ENCODE peak calls at places on chromosomes 6 and 20, in four cellular contexts. H is IMR-90, T is GM20000, G is progenitor cell of endocrine pancreas. O is an unnamed sample.

GRCh38 chr6:138250513-138251247 is 32.4 kb upstream of the PBOV1 start:
- DNase-seq in G (no peak), H (peak; percentile 5), T (no peak), O (no peak)

GRCh38 chr20:23596856-23597255 is 8.9 kb downstream of the CST9 start:
- DNase-seq in H (no peak), T (no peak), G (no peak), O (no peak)

GRCh38 chr20:47419953-47420352 is 63.5 kb upstream of the ZMYND8 start:
- DNase-seq in T (no peak), H (no peak), G (no peak), O (no peak)

GRCh38 chr20:59813126-59813947 is 120.1 kb downstream of the SYCP2 start:
- DNase-seq in H (no peak), T (no peak), G (no peak), O (no peak)

GRCh38 chr20:18702736-18703135 is 110.8 kb upstream of the SCP2D1 start:
- DNase-seq in G (no peak), H (no peak), T (no peak), O (no peak)

GRCh38 chr20:62743777-62744317 is 35.2 kb downstream of the NTSR1 start:
- DNase-seq in G (no peak), T (no peak), H (no peak), O (no peak)

GRCh38 chr6:159043236-159043635 is 1.6 kb downstream of the TAGAP start:
- DNase-seq in T (no peak), H (no peak), G (no peak), O (no peak)

GRCh38 chr6:37514840-37515239 is 15.1 kb upstream of the CCDC167 start:
- DNase-seq in G (no peak), H (no peak), T (no peak), O (no peak)

GRCh38 chr6:155414049-155414448 is 41.6 kb downstream of the NOX3 start:
- DNase-seq in T (no peak), H (no peak), G (no peak), O (no peak)

GRCh38 chr6:111418971-111419693 is 63.9 kb downstream of the REV3L start:
- DNase-seq in G (no peak), T (no peak), H (peak; percentile 80), O (no peak)

GRCh38 chr6:10331336-10331735 is 83.5 kb downstream of the TFAP2A start:
- DNase-seq in G (no peak), H (no peak), T (no peak), O (no peak)

GRCh38 chr20:23061713-23062561 is 12.5 kb upstream of the THBD start:
- DNase-seq in H (peak; percentile 57), G (no peak), T (no peak), O (no peak)

GRCh38 chr6:25010166-25010565 is 74.4 kb upstream of the RIPOR2 start:
- DNase-seq in T (no peak), G (no peak), H (no peak), O (no peak)

GRCh38 chr6:43963203-43963602 is 164.0 kb downstream of the MRPL14 start:
- DNase-seq in H (no peak), T (no peak), G (no peak), O (no peak)

GRCh38 chr6:3546121-3546520 is 89.3 kb upstream of the SLC22A23 start:
- DNase-seq in G (no peak), H (no peak), T (no peak), O (no peak)

GRCh38 chr6:69096681-69097080 is 461.6 kb downstream of the ADGRB3 start:
- DNase-seq in T (no peak), G (no peak), H (no peak), O (no peak)

GRCh38 chr6:116385462-116385807 is 14.7 kb downstream of the DSE start:
- DNase-seq in G (no peak), H (peak; percentile 82), T (no peak), O (no peak)

GRCh38 chr6:139742671-139743070 is 368.2 kb upstream of the CITED2 start:
- DNase-seq in G (no peak), T (no peak), H (no peak), O (no peak)

GRCh38 chr20:44589522-44589921 is 7.1 kb downstream of the PKIG start:
- DNase-seq in H (no peak), G (no peak), T (no peak), O (no peak)

DNA sequence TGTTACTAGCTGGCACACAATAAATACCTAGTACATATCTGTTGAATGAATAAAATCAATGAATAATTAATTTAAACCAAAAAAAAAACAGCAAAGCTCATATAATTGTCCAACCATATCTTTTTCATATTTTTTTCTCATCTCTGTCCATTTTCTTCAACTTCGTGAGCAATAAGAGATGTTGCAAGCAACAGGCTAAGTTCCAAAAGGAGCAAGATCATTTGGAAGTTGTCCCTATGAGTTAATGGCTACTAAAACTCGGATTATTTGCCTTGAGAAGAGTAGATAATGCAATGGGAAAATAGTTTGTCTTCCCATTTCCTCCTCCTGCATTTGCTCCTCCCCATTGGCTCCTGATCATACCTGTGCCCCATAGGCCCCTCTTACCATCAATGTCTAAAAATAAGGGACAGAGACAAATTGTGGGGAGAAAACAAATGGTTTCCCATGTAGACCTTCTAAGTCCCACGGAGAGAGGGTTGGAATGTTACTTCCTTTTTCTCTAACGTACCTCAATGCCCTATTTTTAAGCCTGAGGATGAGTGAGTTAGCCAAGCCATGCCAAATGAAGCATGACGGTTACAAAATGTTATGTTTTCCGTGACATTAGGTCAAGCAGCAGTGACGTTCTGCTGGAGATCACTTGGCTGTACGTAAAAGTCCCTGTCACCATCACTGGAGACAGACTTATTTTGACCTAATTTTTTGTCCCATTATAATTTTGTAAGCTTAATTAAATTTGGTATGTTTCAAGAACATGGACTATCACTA is 217.3 kb upstream of the PREP start:
- DNase-seq in T (no peak), G (no peak), H (no peak), O (no peak)
- TF ChIP-seq CTCF in T (no peak), G (no peak), H (no peak), O (no peak)

GRCh38 chr20:43389231-43389630 is 68.5 kb upstream of the SRSF6 start:
- DNase-seq in H (no peak), T (no peak), G (no peak), O (no peak)
- TF ChIP-seq CTCF in H (no peak), T (no peak), G (no peak), O (no peak)

DNA sequence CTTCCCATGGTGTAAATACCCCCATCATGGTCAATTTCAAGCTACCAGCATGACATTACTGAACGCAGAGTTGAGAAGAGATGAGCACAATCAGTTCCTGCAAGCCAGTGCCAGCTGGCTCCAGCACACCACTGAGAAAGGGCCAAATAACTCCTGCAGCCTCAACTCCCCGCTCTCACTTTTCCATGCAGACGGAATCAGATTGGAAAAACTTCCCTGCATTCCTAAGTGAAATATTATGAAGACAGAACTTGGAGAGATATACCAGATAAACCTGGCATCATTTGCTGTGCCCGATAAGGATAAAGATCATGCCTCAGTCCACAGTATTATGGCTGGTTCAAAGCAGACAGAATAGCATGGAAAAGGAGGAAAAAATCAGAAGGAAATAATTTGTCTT is 56.7 kb downstream of the FILIP1 start:
- DNase-seq in H (no peak), G (no peak), T (no peak), O (no peak)
- TF ChIP-seq CTCF in H (no peak), G (no peak), T (no peak), O (no peak)

DNA sequence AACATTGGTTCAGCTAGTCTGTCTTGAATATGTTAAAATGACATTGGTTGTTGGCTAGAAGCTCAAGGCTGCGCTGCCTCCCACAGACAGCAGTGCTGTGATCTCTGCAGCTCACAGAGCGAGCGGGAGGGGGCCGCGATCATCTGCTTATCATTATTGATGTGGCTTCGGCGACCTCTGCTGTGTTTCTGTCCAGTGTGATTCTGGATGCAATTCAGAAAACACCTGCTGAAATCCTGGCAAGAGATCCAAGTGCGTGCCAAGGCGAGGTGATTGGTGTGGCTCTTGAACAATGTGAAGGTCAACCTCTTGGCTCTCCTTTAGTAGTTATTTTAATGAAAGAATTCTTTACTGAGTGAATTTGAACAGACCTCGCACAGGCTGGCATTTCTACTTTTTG is 142.3 kb upstream of the SASH1 start:
- DNase-seq in H (no peak), G (no peak), T (no peak), O (no peak)
- TF ChIP-seq CTCF in H (no peak), G (no peak), T (no peak), O (no peak)

DNA sequence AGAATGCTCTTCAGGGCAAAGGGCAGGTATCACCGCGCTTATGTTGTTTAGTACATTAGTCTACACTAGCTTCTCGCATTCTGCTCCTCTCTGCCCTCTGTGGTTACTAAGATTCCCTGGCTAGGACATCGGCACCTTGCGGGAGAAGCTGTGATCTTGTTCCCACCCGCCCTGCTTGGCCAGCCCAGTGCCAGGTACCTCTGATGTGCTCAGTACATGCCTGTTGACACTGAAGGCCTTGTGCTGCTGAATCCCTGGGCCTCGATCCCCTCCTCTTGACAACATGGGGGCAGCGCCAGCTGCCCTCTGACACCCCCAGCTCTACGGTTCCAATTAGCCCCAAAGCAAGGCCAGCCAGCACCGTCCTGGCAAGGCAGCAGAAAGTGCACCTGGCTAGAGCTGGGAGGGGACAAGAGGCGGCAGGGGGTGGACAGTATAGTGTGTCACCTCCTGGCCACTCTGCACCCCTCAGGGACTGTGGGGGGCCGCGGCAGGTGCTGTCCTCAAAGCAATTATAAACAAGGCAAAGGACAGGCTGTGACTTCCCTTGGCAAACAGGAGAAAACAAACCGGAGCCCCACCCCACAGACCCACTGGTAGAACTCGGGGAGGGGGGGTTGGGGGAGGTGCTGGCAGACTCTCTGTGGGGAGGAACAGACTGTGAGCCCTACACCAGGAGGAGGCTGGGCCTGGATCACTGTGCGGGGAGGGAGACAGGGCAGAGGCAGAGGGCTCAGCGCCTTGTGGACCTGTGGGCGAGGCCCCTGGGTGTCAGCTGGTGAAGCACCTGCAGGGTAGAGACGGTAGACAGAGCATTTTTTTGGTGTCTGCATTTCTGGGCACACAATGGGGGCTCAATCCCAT is 7.1 kb downstream of the TFEB start:
- DNase-seq in H (no peak), G (no peak), T (no peak), O (no peak)
- TF ChIP-seq CTCF in H (no peak), G (no peak), T (no peak), O (no peak)

DNA sequence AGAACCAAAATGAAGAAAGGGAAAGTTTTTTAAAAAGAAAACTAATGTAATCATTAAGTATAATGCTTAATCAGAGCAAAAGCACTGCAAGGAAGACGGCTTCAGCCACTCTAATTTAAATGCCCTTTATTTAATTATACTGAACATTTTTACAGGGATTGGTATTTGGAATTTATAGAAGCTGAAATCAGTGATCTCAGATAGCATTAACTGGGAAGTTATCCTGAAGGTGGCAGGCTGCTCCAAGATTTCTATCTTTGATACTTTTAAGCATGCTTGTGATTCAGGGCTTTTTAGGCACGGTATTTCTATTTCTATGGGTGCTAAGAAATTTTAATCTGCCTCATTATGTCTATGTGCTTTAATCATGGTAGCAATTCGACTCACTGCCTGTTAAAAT is 1.3 kb upstream of the NDUFAF4 start:
- DNase-seq in T (peak; percentile 21), H (peak; percentile 55), G (no peak), O (no peak)
- TF ChIP-seq CTCF in T (peak; percentile 7), H (peak; percentile 65), G (peak; percentile 46), O (peak; percentile 41)

GRCh38 chr20:35618032-35618371 is 2.4 kb downstream of the SPAG4 start:
- DNase-seq in G (no peak), T (no peak), H (no peak), O (no peak)
- TF ChIP-seq CTCF in G (no peak), T (no peak), H (no peak), O (no peak)